ENCODE peak calls at places on chromosomes 11 and 22, in seven cellular contexts. X is H9, M is H1, N is mesendoderm, L is mesenchymal stem cell, U is neuronal stem cell, G is trophoblast cell. Q is an unnamed sample.

GRCh38 chr11:61699737-61700160 is 19.6 kb downstream of the DAGLA start:
- DNase-seq in X (no peak), M (no peak), N (no peak), L (no peak), U (no peak), G (no peak), Q (no peak)

GRCh38 chr22:47352920-47353700 is 590.7 kb downstream of the TBC1D22A start:
- DNase-seq in X (no peak), M (no peak), N (no peak), L (no peak), U (no peak), G (no peak), Q (no peak)

GRCh38 chr11:6681949-6682348 is 1.2 kb downstream of the MRPL17 start:
- DNase-seq in X (no peak), M (no peak), N (peak; percentile 13), L (peak; percentile 30), U (no peak), G (peak; percentile 2), Q (peak; percentile 28)

GRCh38 chr11:20213790-20214189 is 53.5 kb upstream of the DBX1 start:
- DNase-seq in X (no peak), M (no peak), N (no peak), L (no peak), U (no peak), G (no peak), Q (no peak)

GRCh38 chr22:50726643-50727340 is 11.2 kb upstream of the ACR start:
- DNase-seq in X (no peak), M (no peak), N (peak; percentile 33), L (no peak), U (no peak), G (no peak), Q (no peak)

GRCh38 chr11:60700689-60701508 is 1.5 kb downstream of the MS4A8 start:
- DNase-seq in X (peak; percentile 62), M (no peak), N (peak; percentile 79), L (no peak), U (peak; percentile 48), G (peak; percentile 15), Q (no peak)

GRCh38 chr11:126153999-126154398 is 57.5 kb downstream of the RPUSD4 start:
- DNase-seq in X (no peak), M (no peak), N (no peak), L (peak; percentile 89), U (peak; percentile 87), G (no peak), Q (peak; percentile 92)

GRCh38 chr11:3735827-3736226 is 61.5 kb downstream of the NUP98 start:
- DNase-seq in X (no peak), M (no peak), N (peak; percentile 9), L (peak; percentile 36), U (no peak), G (no peak), Q (peak; percentile 28)

GRCh38 chr11:8294251-8294935 is 30.7 kb upstream of the LMO1 start:
- DNase-seq in X (no peak), M (no peak), N (no peak), L (no peak), U (no peak), G (no peak), Q (no peak)

GRCh38 chr11:78630561-78631303 is 56.1 kb upstream of the NARS2 start:
- DNase-seq in X (no peak), M (no peak), N (no peak), L (no peak), U (no peak), G (no peak), Q (no peak)

DNA sequence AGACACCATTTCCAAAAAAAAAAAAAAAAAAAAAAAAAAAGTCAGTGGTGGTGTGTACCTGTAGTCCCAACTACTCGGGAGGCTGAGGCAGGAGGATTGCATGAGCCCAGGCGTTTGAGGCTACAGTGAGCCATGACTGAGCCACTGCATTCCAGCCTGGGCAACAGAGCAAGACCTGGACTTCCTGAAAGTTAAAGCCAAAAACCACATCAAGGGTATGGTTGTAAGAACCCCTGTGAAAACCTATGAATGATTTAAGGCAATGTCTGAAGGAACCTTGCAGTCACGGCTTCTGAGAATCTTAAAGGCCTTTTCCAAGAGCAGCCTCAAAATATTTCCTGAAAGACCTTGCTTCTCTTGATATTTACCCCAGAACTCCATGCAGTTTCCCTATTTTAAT is 30.5 kb upstream of the MSANTD2 start:
- DNase-seq in X (no peak), M (no peak), N (no peak), L (no peak), U (no peak), G (no peak), Q (no peak)
- H2AK5ac ChIP-seq in X (no peak overlapping the region), M (no peak overlapping the region), N (no peak overlapping the region), L (no peak overlapping the region), U (no peak overlapping the region), G (no peak overlapping the region), Q (no peak overlapping the region)

GRCh38 chr11:131460931-131461330 is 90.5 kb downstream of the NTM start:
- DNase-seq in X (no peak), M (no peak), N (no peak), L (no peak), U (no peak), G (peak; percentile 86), Q (no peak)
- H3K18ac ChIP-seq in X (no peak overlapping the region), M (no peak overlapping the region), N (no peak overlapping the region), L (no peak overlapping the region), U (no peak overlapping the region), G (no peak overlapping the region), Q (no peak overlapping the region)

DNA sequence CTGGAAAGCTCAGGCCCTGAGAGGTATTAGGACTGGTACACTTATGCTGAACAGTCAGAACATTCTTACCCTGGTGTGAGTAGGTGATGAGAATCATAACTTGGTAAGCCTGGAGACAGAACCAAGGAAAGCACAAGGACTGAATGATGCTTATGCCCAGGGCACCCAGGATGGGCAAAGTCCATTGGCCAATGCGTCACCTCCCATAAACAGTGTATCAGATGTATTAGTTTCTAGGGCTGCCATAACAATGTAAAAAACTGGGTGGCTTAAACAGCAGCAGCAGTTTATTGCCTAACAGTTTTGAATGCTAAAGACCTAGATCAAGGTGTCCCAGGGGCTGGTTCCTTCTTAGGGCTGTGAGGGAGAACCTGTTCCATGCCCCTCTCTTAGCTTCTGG is 107.0 kb downstream of the FAR1 start:
- DNase-seq in X (no peak), M (no peak), N (no peak), L (no peak), U (no peak), G (no peak), Q (no peak)
- H2AK5ac ChIP-seq in X (no peak overlapping the region), M (no peak overlapping the region), N (peak overlapping the region; percentile 70), L (no peak overlapping the region), U (no peak overlapping the region), G (no peak overlapping the region), Q (no peak overlapping the region)

DNA sequence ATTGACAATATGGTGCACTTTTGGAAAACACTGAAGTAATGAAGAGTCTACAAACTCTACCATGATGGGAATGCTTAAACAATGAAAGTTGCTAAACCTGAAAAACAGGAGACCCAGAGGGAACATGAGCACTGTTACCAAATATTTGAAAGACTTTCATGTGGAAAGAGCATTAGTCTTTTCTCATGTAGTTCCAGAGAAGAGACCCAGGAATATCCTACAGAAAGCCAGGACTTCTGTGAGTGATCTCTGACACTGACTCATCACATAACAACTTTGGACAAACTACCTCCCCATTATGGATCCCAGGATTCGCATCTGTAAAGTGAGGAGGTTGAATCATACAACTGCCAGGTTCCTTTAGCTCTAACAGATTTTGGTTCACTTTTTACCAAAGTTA is 62.2 kb downstream of the FAM181B start:
- DNase-seq in X (no peak), M (no peak), N (peak; percentile 37), L (no peak), U (no peak), G (peak; percentile 92), Q (no peak)
- H3K18ac ChIP-seq in X (no peak overlapping the region), M (no peak overlapping the region), N (no peak overlapping the region), L (no peak overlapping the region), U (no peak overlapping the region), G (no peak overlapping the region), Q (no peak overlapping the region)

Q was measured in IMR-90.